ENCODE peak calls at places on chromosomes 7 and 10, in five cellular contexts. One of them, this sample, is unnamed.

GRCh38 chr10:96259884-96260511 is 11.4 kb downstream of the BLNK start:
- DNase-seq in NCI-H460: no peak
- DNase-seq in iris pigment epithelial cell: no peak
- DNase-seq in coronary artery: no peak
- DNase-seq in activated T-helper 1 cell treated with Interleukin-2 at 50 U/mL for 16 hours: no peak
- DNase-seq in this sample: no peak

GRCh38 chr7:32048970-32049369 is 21.2 kb downstream of the PDE1C start:
- DNase-seq in iris pigment epithelial cell: no peak
- DNase-seq in coronary artery: no peak
- DNase-seq in activated T-helper 1 cell treated with Interleukin-2 at 50 U/mL for 16 hours: no peak
- DNase-seq in NCI-H460: no peak
- DNase-seq in this sample: no peak

GRCh38 chr7:45980181-45980905 is 59.3 kb upstream of the IGFBP3 start:
- DNase-seq in iris pigment epithelial cell: peak
- DNase-seq in activated T-helper 1 cell treated with Interleukin-2 at 50 U/mL for 16 hours: no peak
- DNase-seq in NCI-H460: no peak
- DNase-seq in coronary artery: peak
- DNase-seq in this sample: no peak

GRCh38 chr10:73865459-73866442 is 8.6 kb downstream of the CAMK2G start:
- DNase-seq in activated T-helper 1 cell treated with Interleukin-2 at 50 U/mL for 16 hours: peak
- DNase-seq in iris pigment epithelial cell: no peak
- DNase-seq in coronary artery: no peak
- DNase-seq in NCI-H460: no peak
- DNase-seq in this sample: no peak

GRCh38 chr7:90988523-90988922 is 275.7 kb upstream of the FZD1 start:
- DNase-seq in activated T-helper 1 cell treated with Interleukin-2 at 50 U/mL for 16 hours: no peak
- DNase-seq in NCI-H460: no peak
- DNase-seq in iris pigment epithelial cell: no peak
- DNase-seq in coronary artery: no peak
- DNase-seq in this sample: no peak

GRCh38 chr7:30396379-30396778 is 82.2 kb downstream of the NOD1 start:
- DNase-seq in NCI-H460: no peak
- DNase-seq in activated T-helper 1 cell treated with Interleukin-2 at 50 U/mL for 16 hours: no peak
- DNase-seq in coronary artery: no peak
- DNase-seq in iris pigment epithelial cell: no peak
- DNase-seq in this sample: no peak

GRCh38 chr10:79979310-79979972 is 30.5 kb upstream of the SFTPD start:
- DNase-seq in activated T-helper 1 cell treated with Interleukin-2 at 50 U/mL for 16 hours: no peak
- DNase-seq in coronary artery: no peak
- DNase-seq in NCI-H460: no peak
- DNase-seq in iris pigment epithelial cell: no peak
- DNase-seq in this sample: no peak

GRCh38 chr7:4603843-4604231 is 78.3 kb upstream of the FOXK1 start:
- DNase-seq in activated T-helper 1 cell treated with Interleukin-2 at 50 U/mL for 16 hours: no peak
- DNase-seq in NCI-H460: no peak
- DNase-seq in coronary artery: no peak
- DNase-seq in iris pigment epithelial cell: no peak
- DNase-seq in this sample: no peak

GRCh38 chr7:24059775-24060174 is 224.2 kb upstream of the NPY start:
- DNase-seq in coronary artery: no peak
- DNase-seq in NCI-H460: no peak
- DNase-seq in iris pigment epithelial cell: no peak
- DNase-seq in activated T-helper 1 cell treated with Interleukin-2 at 50 U/mL for 16 hours: no peak
- DNase-seq in this sample: no peak